ENCODE peak calls at places on chromosomes 4 and X, in five cellular contexts. K, F, P, C and W are unnamed samples.

GRCh38 chr4:113398441-113399143 is 349.1 kb downstream of the ANK2 start:
- DNase-seq in P (no peak), F (no peak), K (peak; percentile 51), C (no peak), W (peak; percentile 54)

GRCh38 chr4:6889101-6889735 is 20.4 kb upstream of the TBC1D14 start:
- DNase-seq in P (no peak), F (no peak), C (no peak), K (no peak), W (no peak)

GRCh38 chr4:26936284-26937065 is 75.8 kb downstream of the STIM2 start:
- DNase-seq in K (no peak), P (no peak), C (peak; percentile 13), F (no peak), W (no peak)

GRCh38 chrX:53714580-53715335 is 28.2 kb upstream of the HUWE1 start:
- DNase-seq in K (peak; percentile 77), C (peak; percentile 34), F (no peak), P (no peak), W (peak; percentile 67)

GRCh38 chr4:915041-915474 is 17.1 kb downstream of the GAK start:
- DNase-seq in C (no peak), P (no peak), F (no peak), K (no peak), W (no peak)

GRCh38 chrX:120791013-120791643 is 84.5 kb downstream of the CT47B1 start:
- DNase-seq in C (peak; percentile 80), F (peak; percentile 24), K (peak; percentile 61), P (no peak), W (no peak)

GRCh38 chr4:114734581-114734980 is 136.0 kb downstream of the UGT8 start:
- DNase-seq in P (no peak), K (no peak), C (no peak), F (no peak), W (no peak)

GRCh38 chr4:183903021-183903760 is 1.9 kb upstream of the STOX2 start:
- DNase-seq in P (no peak), F (no peak), C (no peak), K (no peak), W (no peak)

DNA sequence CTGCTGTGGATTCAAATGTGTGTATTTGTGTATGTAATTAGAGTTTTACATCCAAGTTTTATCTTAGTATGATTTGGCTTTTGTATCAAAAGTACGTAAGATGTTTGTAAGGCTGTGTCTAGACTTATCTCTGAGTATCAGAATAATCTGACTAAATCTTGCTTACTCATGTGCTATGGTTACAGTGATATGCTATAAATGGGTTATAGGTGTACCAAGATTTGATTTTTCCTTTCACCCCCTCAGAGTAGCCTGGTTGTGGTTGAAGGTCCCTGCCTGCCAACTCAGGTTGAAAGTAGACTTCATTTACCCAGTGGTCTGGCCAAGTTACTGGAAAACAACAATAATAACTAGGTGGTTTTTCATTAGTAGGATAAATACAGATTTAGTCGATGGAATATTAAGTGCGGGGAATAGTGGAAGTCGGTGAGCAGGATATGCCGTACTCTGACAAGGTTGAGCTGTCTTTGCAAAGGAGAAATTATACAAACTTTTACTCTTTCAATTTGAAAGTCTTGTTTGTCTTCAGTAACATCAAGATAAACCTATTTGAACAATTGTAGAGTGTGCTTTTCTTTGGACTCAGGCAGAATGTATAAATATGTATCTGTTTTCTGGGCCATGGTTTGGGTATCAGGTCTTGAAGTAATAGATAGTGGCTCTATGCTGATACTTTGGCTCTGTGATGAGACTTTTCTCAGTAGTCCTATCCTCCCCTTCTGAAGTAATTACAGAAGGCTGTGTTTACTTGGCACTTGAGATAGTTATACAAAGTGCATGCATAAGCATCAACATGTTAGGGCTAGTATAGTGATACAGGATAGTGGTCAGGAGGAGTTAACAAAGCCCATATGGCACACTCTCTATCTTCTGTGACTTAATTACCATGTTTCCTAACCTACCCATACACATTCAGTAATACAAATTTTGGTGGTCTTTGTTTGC is 23.7 kb downstream of the BMP2K start:
- DNase-seq in C (no peak), K (no peak), F (no peak), P (no peak), W (no peak)
- H3K4me3 ChIP-seq in C (no peak overlapping the region), K (no peak overlapping the region), F (no peak overlapping the region), P (no peak overlapping the region), W (no peak overlapping the region)

GRCh38 chrX:147478899-147479298 is 432.8 kb upstream of the FMR1 start:
- DNase-seq in F (no peak), K (no peak), P (no peak), C (no peak), W (no peak)

DNA sequence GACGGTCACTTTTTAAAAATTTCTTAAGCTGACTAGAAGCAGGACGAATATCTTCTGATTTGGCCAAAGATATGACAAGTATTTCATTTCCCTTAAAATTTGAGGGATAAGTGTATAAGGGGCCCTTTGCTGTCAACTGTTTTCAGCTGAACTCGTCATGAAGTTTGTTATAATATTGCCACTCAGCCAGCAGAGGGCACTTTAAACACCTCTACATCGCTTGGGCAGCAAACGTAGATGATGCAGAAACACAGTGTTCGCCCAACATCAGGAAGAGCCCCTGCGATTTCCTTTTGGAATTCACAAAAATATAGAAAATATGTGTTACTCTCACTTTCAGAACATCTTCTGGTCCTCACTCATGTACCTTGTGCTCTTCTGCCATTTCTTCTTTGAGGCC is 435.7 kb upstream of the FMR1 start:
- DNase-seq in F (no peak), K (no peak), P (no peak), C (peak; percentile 0), W (no peak)
- TF ChIP-seq CTCF in F (no peak), K (peak; percentile 65), P (peak; percentile 39), C (no peak), W (peak; percentile 49)

GRCh38 chr4:123417813-123418212 is 21.2 kb downstream of the SPRY1 start:
- DNase-seq in C (no peak), F (no peak), K (no peak), P (no peak), W (no peak)
- H3K4me3 ChIP-seq in C (no peak overlapping the region), F (no peak overlapping the region), K (peak overlapping the region; percentile 13), P (no peak overlapping the region), W (no peak overlapping the region)

GRCh38 chrX:49829016-49829415 is at the start of gene PAGE4:
- DNase-seq in P (no peak), C (no peak), F (no peak), K (no peak), W (no peak)
- TF ChIP-seq CTCF in P (no peak), C (no peak), F (no peak), K (no peak), W (no peak)

GRCh38 chr4:96131186-96131585 is 291.3 kb downstream of the PDHA2 start:
- DNase-seq in F (no peak), K (no peak), P (no peak), C (peak; percentile 41), W (no peak)

DNA sequence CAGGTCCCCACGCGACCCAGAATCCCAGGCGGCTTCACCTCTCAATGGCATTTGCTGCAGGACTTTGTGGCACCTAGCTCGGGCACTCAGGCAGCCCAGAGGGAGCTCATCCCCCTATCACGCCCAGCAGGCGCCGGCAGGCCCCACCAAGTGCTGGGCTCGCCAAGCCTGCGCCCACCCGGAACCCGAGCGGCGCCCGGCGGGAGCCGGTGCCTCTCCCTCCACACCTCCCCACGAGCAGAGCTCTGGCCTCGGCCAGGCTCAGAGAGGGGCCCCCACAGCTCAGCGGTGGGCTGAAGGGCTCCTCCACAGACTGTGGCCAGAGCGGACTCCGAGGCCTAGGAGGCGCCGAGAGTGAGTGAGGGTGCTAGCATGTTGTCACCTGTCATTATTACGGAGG is 286.3 kb downstream of the PDHA2 start:
- DNase-seq in P (no peak), F (no peak), C (no peak), K (no peak), W (no peak)
- H3K4me3 ChIP-seq in P (no peak overlapping the region), F (no peak overlapping the region), C (no peak overlapping the region), K (no peak overlapping the region), W (no peak overlapping the region)

GRCh38 chrX:129983575-129984131 is 1.2 kb downstream of the BCORL1 start:
- DNase-seq in K (no peak), C (no peak), F (peak; percentile 4), P (no peak), W (no peak)
- TF ChIP-seq CTCF in K (no peak), C (no peak), F (no peak), P (no peak), W (no peak)

DNA sequence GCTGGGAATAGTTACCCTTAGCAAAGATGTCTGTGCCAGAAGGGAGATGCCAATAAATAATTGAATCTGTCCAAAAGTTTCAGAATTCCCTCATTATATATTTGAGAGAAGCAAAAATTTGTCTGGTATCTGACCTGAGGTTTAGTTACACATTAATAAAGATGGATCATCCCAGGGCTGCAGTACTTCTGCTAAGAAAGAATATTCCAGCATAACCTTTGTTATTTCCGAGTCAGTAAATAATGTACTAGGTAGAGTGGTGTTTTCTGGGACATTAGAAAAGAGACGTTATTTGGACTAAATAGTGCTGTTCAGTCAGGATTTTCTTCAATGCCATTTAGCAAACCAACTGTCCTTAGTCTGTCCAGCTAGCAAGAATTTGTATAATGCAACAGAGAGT is 26.5 kb downstream of the ADD1 start:
- DNase-seq in P (no peak), K (no peak), F (no peak), C (no peak), W (no peak)
- H3K4me3 ChIP-seq in P (peak overlapping the region; percentile 36), K (no peak overlapping the region), F (no peak overlapping the region), C (no peak overlapping the region), W (no peak overlapping the region)

GRCh38 chr4:18020671-18021469 is 685 bp downstream of the LCORL start:
- DNase-seq in F (peak; percentile 33), K (no peak), P (peak; percentile 63), C (peak; percentile 89), W (peak; percentile 7)
- TF ChIP-seq CTCF in F (no peak), K (no peak), P (peak; percentile 5), C (no peak), W (no peak)

GRCh38 chr4:140359571-140360427 is 13.6 kb upstream of the SCOC start:
- DNase-seq in F (peak; percentile 82), P (peak; percentile 83), C (peak; percentile 89), K (peak; percentile 52), W (peak; percentile 68)

GRCh38 chr4:140363558-140363957 is 9.9 kb upstream of the SCOC start:
- DNase-seq in C (no peak), K (no peak), P (no peak), F (no peak), W (no peak)

GRCh38 chr4:140367738-140368137 is 5.7 kb upstream of the SCOC start:
- DNase-seq in K (peak; percentile 59), F (no peak), C (peak; percentile 30), P (no peak), W (no peak)

GRCh38 chr4:140361099-140361498 is 12.3 kb upstream of the SCOC start:
- DNase-seq in P (no peak), F (no peak), K (no peak), C (no peak), W (no peak)

GRCh38 chr4:140363051-140363450 is 10.4 kb upstream of the SCOC start:
- DNase-seq in C (no peak), K (no peak), F (no peak), P (no peak), W (no peak)
- H3K4me3 ChIP-seq in C (no peak overlapping the region), K (no peak overlapping the region), F (no peak overlapping the region), P (no peak overlapping the region), W (no peak overlapping the region)